ENCODE peak calls at places on chromosomes 3 and 15, in four cellular contexts. O, T, P and M are unnamed samples.

GRCh38 chr3:73618461-73618860 is 6.3 kb downstream of the PDZRN3 start:
- DNase-seq in O (no peak), T (no peak), P (no peak), M (no peak)

GRCh38 chr3:133954961-133955360 is 59.3 kb upstream of the RAB6B start:
- DNase-seq in O (no peak), T (no peak), P (no peak), M (no peak)

GRCh38 chr3:76403556-76403955 is 618.2 kb upstream of the ZNF717 start:
- DNase-seq in O (no peak), T (no peak), P (no peak), M (no peak)

GRCh38 chr3:186093271-186093900 is 15.5 kb downstream of the ETV5 start:
- DNase-seq in O (no peak), T (no peak), P (no peak), M (no peak)

GRCh38 chr3:112114558-112115160 is 18.4 kb downstream of the GCSAM start:
- DNase-seq in O (no peak), T (no peak), P (no peak), M (no peak)

GRCh38 chr15:70783610-70784021 is 20.3 kb upstream of the UACA start:
- DNase-seq in O (peak; percentile 60), T (no peak), P (peak; percentile 31), M (no peak)

GRCh38 chr3:111695584-111696213 is 100.6 kb upstream of the ZBED2 start:
- DNase-seq in O (peak; percentile 80), T (no peak), P (no peak), M (no peak)

GRCh38 chr3:124094496-124094895 is 102.6 kb upstream of the ROPN1 start:
- DNase-seq in O (no peak), T (no peak), P (no peak), M (no peak)

GRCh38 chr15:98804057-98804380 is 155.7 kb downstream of the IGF1R start:
- DNase-seq in O (no peak), T (no peak), P (no peak), M (no peak)

GRCh38 chr3:71372911-71373637 is 210.5 kb downstream of the FOXP1 start:
- DNase-seq in O (no peak), T (no peak), P (no peak), M (no peak)

GRCh38 chr3:111853071-111853470 is 6.0 kb upstream of the PHLDB2 start:
- DNase-seq in O (no peak), T (no peak), P (no peak), M (no peak)

GRCh38 chr15:66409565-66410108 is 22.9 kb downstream of the MAP2K1 start:
- DNase-seq in O (no peak), T (no peak), P (no peak), M (no peak)

GRCh38 chr15:35320158-35320780 is 225.7 kb downstream of the DPH6 start:
- DNase-seq in O (no peak), T (no peak), P (no peak), M (no peak)

GRCh38 chr15:69997701-69998273 is 99.9 kb downstream of the TLE3 start:
- DNase-seq in O (no peak), T (no peak), P (peak; percentile 66), M (peak; percentile 69)

GRCh38 chr3:99864289-99864688 is 46.6 kb downstream of the CMSS1 start:
- DNase-seq in O (no peak), T (no peak), P (no peak), M (no peak)

GRCh38 chr3:14345496-14346150 is 56.8 kb upstream of the SLC6A6 start:
- DNase-seq in O (peak; percentile 59), T (no peak), P (no peak), M (no peak)

GRCh38 chr3:183895774-183896173 is 11.1 kb upstream of the PARL start:
- DNase-seq in O (no peak), T (no peak), P (no peak), M (no peak)

GRCh38 chr3:94482686-94483085 is 419.8 kb downstream of the NSUN3 start:
- DNase-seq in O (no peak), T (no peak), P (no peak), M (no peak)

GRCh38 chr15:45521596-45522167 is 873 bp downstream of the SLC30A4 start:
- DNase-seq in O (no peak), T (peak; percentile 38), P (no peak), M (no peak)

GRCh38 chr3:132926098-132926497 is 112.1 kb upstream of the TMEM108 start:
- DNase-seq in O (no peak), T (no peak), P (no peak), M (no peak)

GRCh38 chr3:56837196-56837955 is 35.6 kb upstream of the ARHGEF3 start:
- DNase-seq in O (no peak), T (no peak), P (no peak), M (no peak)

GRCh38 chr15:41561104-41561776 is 2.2 kb downstream of the TYRO3 start:
- DNase-seq in O (no peak), T (no peak), P (no peak), M (no peak)

GRCh38 chr3:176490357-176490756 is 706.9 kb downstream of the TBL1XR1 start:
- DNase-seq in O (no peak), T (peak; percentile 87), P (no peak), M (no peak)

GRCh38 chr3:52907497-52907896 is 10.1 kb upstream of the STIMATE start:
- DNase-seq in O (no peak), T (no peak), P (no peak), M (no peak)

GRCh38 chr3:100709840-100710235 is 544 bp downstream of the TFG start:
- DNase-seq in O (peak; percentile 31), T (peak; percentile 44), P (peak; percentile 63), M (no peak)

GRCh38 chr3:171966533-171967136 is 72.7 kb upstream of the FNDC3B start:
- DNase-seq in O (no peak), T (no peak), P (no peak), M (no peak)

GRCh38 chr3:12135029-12135634 is 23.6 kb downstream of the TIMP4 start:
- DNase-seq in O (peak; percentile 18), T (peak; percentile 49), P (peak; percentile 84), M (peak; percentile 76)

GRCh38 chr3:152197937-152198336 is 70.8 kb upstream of the MBNL1 start:
- DNase-seq in O (no peak), T (peak; percentile 61), P (no peak), M (no peak)

GRCh38 chr3:14461748-14462324 is 59.4 kb downstream of the SLC6A6 start:
- DNase-seq in O (peak; percentile 55), T (peak; percentile 20), P (no peak), M (no peak)

GRCh38 chr3:118932822-118933558 is 101.7 kb downstream of the IGSF11 start:
- DNase-seq in O (no peak), T (no peak), P (no peak), M (peak; percentile 30)

DNA sequence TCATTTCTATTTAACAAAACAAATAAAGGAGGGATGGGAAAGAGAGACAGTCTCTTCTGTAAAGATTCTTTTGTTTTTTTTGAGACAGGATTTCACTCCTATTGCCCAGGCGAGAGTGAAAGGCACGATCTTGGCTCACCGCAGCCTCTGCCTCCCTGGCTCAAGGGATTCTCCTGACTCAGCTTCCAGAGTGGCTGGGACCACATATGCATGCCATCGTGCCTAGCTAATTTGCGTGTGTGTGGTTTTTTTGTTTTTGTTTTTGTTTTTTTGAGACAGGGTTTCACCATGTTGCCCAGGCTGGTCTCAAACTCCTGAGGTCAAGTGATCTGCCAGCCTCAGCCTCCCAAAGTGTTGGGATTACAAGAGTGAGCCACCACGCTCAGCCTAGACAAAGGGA is 23.3 kb downstream of the STAG1 start:
- DNase-seq in O (peak; percentile 90), T (no peak), P (no peak), M (no peak)
- H3K4me3 ChIP-seq in O (peak overlapping the region; percentile 8), T (no peak overlapping the region), P (peak overlapping the region; percentile 19), M (no peak overlapping the region)

GRCh38 chr15:40002295-40002694 is 36.7 kb downstream of the SRP14 start:
- DNase-seq in O (no peak), T (no peak), P (no peak), M (no peak)
- H3K36me3 ChIP-seq in O (peaks cover 47% of the 10 kb centered on the region), T (no peaks in the 10 kb centered on the region), P (peaks cover 40% of the 10 kb centered on the region), M (peaks cover 23% of the 10 kb centered on the region)

GRCh38 chr3:59388555-59389280 is 338.9 kb upstream of the CFAP20DC start:
- DNase-seq in O (no peak), T (peak; percentile 66), P (no peak), M (no peak)
- H3K27ac ChIP-seq in O (no peak overlapping the region), T (peak overlapping the region; percentile 72), P (no peak overlapping the region), M (no peak overlapping the region)

GRCh38 chr3:194805546-194805945 is 119.9 kb downstream of the FAM43A start:
- DNase-seq in O (no peak), T (no peak), P (peak; percentile 54), M (no peak)
- H3K4me3 ChIP-seq in O (no peak overlapping the region), T (no peak overlapping the region), P (no peak overlapping the region), M (no peak overlapping the region)

DNA sequence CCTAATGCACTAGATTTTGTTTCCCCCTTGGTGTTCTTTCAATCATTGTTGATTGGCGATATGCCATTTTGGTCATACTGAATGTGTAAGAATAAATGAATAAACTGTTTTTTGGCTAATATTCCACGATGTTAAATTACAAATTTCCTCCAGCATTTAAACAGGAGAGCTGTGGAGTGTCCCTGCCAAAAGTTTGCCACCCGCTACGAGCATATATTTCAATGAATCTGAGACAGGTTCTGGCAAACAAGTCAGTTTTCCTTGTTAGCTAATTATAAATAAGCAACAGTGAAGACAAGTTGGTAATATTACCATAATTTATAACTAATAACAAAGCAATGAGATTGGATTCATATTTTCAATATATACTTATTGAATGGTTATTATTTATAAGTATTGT is 777.6 kb downstream of the ROBO1 start:
- DNase-seq in O (no peak), T (no peak), P (no peak), M (no peak)
- H3K36me3 ChIP-seq in O (no peaks in the 10 kb centered on the region), T (no peaks in the 10 kb centered on the region), P (no peaks in the 10 kb centered on the region), M (no peaks in the 10 kb centered on the region)

GRCh38 chr15:93087825-93088199 is 1.2 kb downstream of the RGMA start:
- DNase-seq in O (peak; percentile 60), T (peak; percentile 83), P (peak; percentile 85), M (peak; percentile 75)

GRCh38 chr15:93088200-93088980 is 621 bp downstream of the RGMA start:
- DNase-seq in O (peak; percentile 37), T (peak; percentile 20), P (no peak), M (no peak)

GRCh38 chr15:93088981-93089854 is at the start of gene RGMA:
- DNase-seq in O (no peak), T (no peak), P (no peak), M (no peak)

GRCh38 chr15:93091465-93091864 is 2.5 kb upstream of the RGMA start:
- DNase-seq in O (no peak), T (no peak), P (no peak), M (no peak)

DNA sequence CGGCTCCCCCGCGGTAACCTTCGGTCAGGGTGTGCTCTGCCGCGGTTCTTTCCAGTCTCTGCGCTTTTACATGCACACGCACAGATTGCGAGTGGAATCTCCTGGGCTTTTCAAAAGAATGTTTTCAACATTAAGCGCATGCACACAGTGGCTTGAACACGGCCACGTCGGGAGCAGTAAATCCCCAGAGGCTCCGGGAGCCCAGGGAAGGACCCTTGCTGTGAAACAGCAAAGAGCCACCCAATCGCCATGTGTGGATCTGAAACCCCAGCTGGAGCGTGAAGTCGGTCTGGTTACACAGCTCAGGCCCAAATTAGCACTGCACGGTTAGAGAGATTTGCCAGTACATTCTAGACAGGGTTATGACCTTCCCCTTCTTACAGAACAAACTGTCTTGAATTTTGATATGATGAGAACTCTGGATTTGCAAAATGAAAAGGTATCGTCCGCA is 869 bp upstream of the RGMA start:
- DNase-seq in O (no peak), T (no peak), P (no peak), M (no peak)
- H3K27ac ChIP-seq in O (no peak overlapping the region), T (no peak overlapping the region), P (no peak overlapping the region), M (no peak overlapping the region)